ENCODE peak calls at places on chromosomes 16 and 17, in six cellular contexts. X, D, Z, T, M and K are unnamed samples.

GRCh38 chr16:53792161-53792951 is 88.4 kb downstream of the FTO start:
- DNase-seq in Z (no peak), X (no peak), D (no peak), M (no peak), T (no peak), K (no peak)

GRCh38 chr16:17334096-17334495 is 136.7 kb downstream of the XYLT1 start:
- DNase-seq in X (no peak), T (no peak), M (no peak), D (no peak), Z (no peak), K (no peak)

GRCh38 chr17:70021726-70022125 is 53.3 kb upstream of the KCNJ16 start:
- DNase-seq in M (no peak), T (no peak), Z (no peak), X (no peak), D (no peak), K (no peak)

GRCh38 chr17:20244671-20245070 is 222.7 kb downstream of the LGALS9B start:
- DNase-seq in D (no peak), T (no peak), X (no peak), Z (no peak), M (no peak), K (no peak)

GRCh38 chr17:1769826-1770477 is 8.1 kb downstream of the SERPINF1 start:
- DNase-seq in X (no peak), Z (no peak), M (no peak), T (no peak), D (no peak), K (peak)

GRCh38 chr16:1584926-1585487 is 26.9 kb downstream of the IFT140 start:
- DNase-seq in D (no peak), M (no peak), T (no peak), X (no peak), Z (no peak), K (no peak)

GRCh38 chr16:19046062-19046461 is 21.4 kb upstream of the COQ7 start:
- DNase-seq in D (no peak), X (no peak), M (no peak), T (no peak), Z (no peak), K (no peak)

GRCh38 chr16:48206594-48207242 is 37.4 kb upstream of the LONP2 start:
- DNase-seq in Z (peak), T (no peak), D (no peak), X (no peak), M (no peak), K (no peak)

GRCh38 chr16:50505714-50506542 is 42.3 kb upstream of the NKD1 start:
- DNase-seq in Z (no peak), M (peak), X (no peak), D (no peak), T (no peak), K (peak)

GRCh38 chr17:79619196-79619595 is 8.3 kb upstream of the RBFOX3 start:
- DNase-seq in D (no peak), T (peak), M (no peak), Z (no peak), X (no peak), K (no peak)

GRCh38 chr16:24917236-24917635 is 71.5 kb downstream of the SLC5A11 start:
- DNase-seq in D (no peak), Z (no peak), M (no peak), X (no peak), T (no peak), K (no peak)

GRCh38 chr17:32747856-32748255 is 129.1 kb downstream of the MYO1D start:
- DNase-seq in M (no peak), T (no peak), D (no peak), X (no peak), Z (no peak), K (no peak)

GRCh38 chr17:50113624-50114320 is 16.2 kb downstream of the SAMD14 start:
- DNase-seq in D (no peak), T (peak), X (no peak), Z (no peak), M (no peak), K (no peak)

GRCh38 chr17:31724026-31724425 is 135.0 kb downstream of the COPRS start:
- DNase-seq in Z (no peak), X (no peak), T (no peak), D (no peak), M (no peak), K (no peak)

GRCh38 chr17:66949501-66949900 is 15.0 kb upstream of the CACNG4 start:
- DNase-seq in X (peak), Z (no peak), M (no peak), D (no peak), T (no peak), K (no peak)

GRCh38 chr17:50268632-50269287 is 5.5 kb upstream of the TMEM92 start:
- DNase-seq in D (no peak), X (peak), T (no peak), Z (no peak), M (no peak), K (no peak)

GRCh38 chr16:57606847-57607501 is 21.5 kb upstream of the ADGRG1 start:
- DNase-seq in D (no peak), M (no peak), Z (no peak), X (no peak), T (no peak), K (no peak)

GRCh38 chr16:85856585-85856984 is 42.4 kb upstream of the IRF8 start:
- DNase-seq in M (no peak), D (no peak), Z (no peak), X (no peak), T (peak), K (no peak)

GRCh38 chr16:998615-999014 is 17.0 kb downstream of the SOX8 start:
- DNase-seq in M (no peak), D (no peak), X (no peak), Z (no peak), T (no peak), K (no peak)

GRCh38 chr17:77723071-77723908 is 235.2 kb upstream of the TNRC6C start:
- DNase-seq in T (peak), Z (no peak), X (peak), D (peak), M (no peak), K (no peak)

GRCh38 chr16:31700200-31700529 is 172.5 kb downstream of the AHSP start:
- DNase-seq in X (peak), T (no peak), M (no peak), D (no peak), Z (no peak), K (no peak)

GRCh38 chr16:73949574-73950348 is 346.9 kb upstream of the PSMD7 start:
- DNase-seq in X (peak), D (no peak), M (no peak), Z (no peak), T (no peak), K (no peak)

GRCh38 chr17:59435238-59435637 is 103.8 kb downstream of the YPEL2 start:
- DNase-seq in X (no peak), M (no peak), D (no peak), Z (peak), T (no peak), K (no peak)